ENCODE peak calls at places on chromosomes 7 and 10, in nine cellular contexts. Q, C, J, W, O, K, Y, E and L are unnamed samples.
A peak's percentile ranks its signal among the peaks of the same experiment; 100 is the strongest.

GRCh38 chr10:105706281-105707026 is 1065.4 kb downstream of the SORCS3 start:
- DNase-seq in Y (no peak), E (no peak), W (no peak), J (peak; percentile 8), K (no peak), O (no peak), C (no peak), Q (no peak), L (no peak)

GRCh38 chr7:5780801-5781496 is 514 bp downstream of the RNF216 start:
- DNase-seq in K (no peak), J (peak; percentile 60), Y (no peak), C (no peak), O (peak; percentile 20), E (peak; percentile 24), W (peak; percentile 54), Q (peak; percentile 79), L (no peak)

GRCh38 chr7:78018541-78019456 is 220.2 kb downstream of the PHTF2 start:
- DNase-seq in O (peak; percentile 18), C (peak; percentile 28), K (no peak), Q (peak; percentile 67), Y (no peak), E (no peak), W (peak; percentile 33), J (no peak), L (no peak)

GRCh38 chr10:112191791-112192190 is 8.2 kb upstream of the GPAM start:
- DNase-seq in E (no peak), W (no peak), Y (no peak), K (no peak), J (no peak), O (no peak), C (no peak), Q (no peak), L (no peak)

GRCh38 chr10:129758180-129758579 is 205.9 kb downstream of the EBF3 start:
- DNase-seq in Q (no peak), J (no peak), K (no peak), O (no peak), Y (no peak), E (no peak), C (no peak), W (no peak), L (no peak)

GRCh38 chr10:93471110-93471651 is 11.0 kb downstream of the MYOF start:
- DNase-seq in Q (no peak), E (no peak), K (no peak), C (no peak), O (peak; percentile 96), J (peak; percentile 80), W (no peak), Y (peak; percentile 93), L (peak; percentile 88)

GRCh38 chr7:19146699-19147098 is 1.5 kb upstream of the FERD3L start:
- DNase-seq in Y (peak; percentile 5), E (no peak), K (no peak), O (no peak), J (peak; percentile 54), C (no peak), W (no peak), Q (no peak), L (no peak)

GRCh38 chr7:32204361-32205018 is 134.3 kb upstream of the PDE1C start:
- DNase-seq in J (peak; percentile 80), E (no peak), Y (peak; percentile 47), C (no peak), O (peak; percentile 65), Q (peak; percentile 72), W (peak; percentile 69), K (no peak), L (peak; percentile 41)

GRCh38 chr7:84314263-84314662 is 119.7 kb upstream of the SEMA3A start:
- DNase-seq in O (no peak), W (no peak), K (no peak), J (no peak), Y (no peak), C (no peak), E (no peak), Q (no peak), L (no peak)

GRCh38 chr10:1540144-1540543 is 197.2 kb downstream of the ADARB2 start:
- DNase-seq in Q (no peak), Y (no peak), W (no peak), E (no peak), K (no peak), O (no peak), C (no peak), J (no peak), L (no peak)

GRCh38 chr7:98984126-98984525 is 105.8 kb downstream of the TRRAP start:
- DNase-seq in J (no peak), E (no peak), K (no peak), Y (no peak), O (no peak), W (no peak), C (no peak), Q (no peak), L (no peak)

GRCh38 chr7:134502463-134502862 is 24.9 kb upstream of the AKR1B10 start:
- DNase-seq in Y (no peak), Q (no peak), K (no peak), E (no peak), C (no peak), O (peak; percentile 44), W (no peak), J (no peak), L (no peak)

GRCh38 chr7:92461027-92462003 is 14.0 kb downstream of the GATAD1 start:
- DNase-seq in Q (no peak), W (no peak), J (peak; percentile 63), K (no peak), C (peak; percentile 10), O (peak; percentile 31), E (peak; percentile 1), Y (no peak), L (no peak)

GRCh38 chr7:141742229-141742628 is 4.1 kb downstream of the SSBP1 start:
- DNase-seq in K (no peak), O (no peak), J (peak; percentile 8), Y (no peak), Q (no peak), W (no peak), E (no peak), C (no peak), L (no peak)

GRCh38 chr10:34607894-34608293 is 207.2 kb downstream of the PARD3 start:
- DNase-seq in O (no peak), E (no peak), C (no peak), W (no peak), J (no peak), Q (no peak), K (no peak), Y (no peak), L (no peak)

GRCh38 chr7:134290286-134290685 is 26.4 kb downstream of the SLC35B4 start:
- DNase-seq in Q (no peak), K (no peak), J (peak; percentile 30), W (no peak), C (no peak), E (no peak), Y (no peak), O (no peak), L (no peak)

GRCh38 chr7:94823952-94824351 is 83.4 kb upstream of the PPP1R9A start:
- DNase-seq in W (no peak), Y (peak; percentile 14), K (no peak), O (no peak), Q (no peak), C (no peak), J (peak; percentile 26), E (no peak), L (no peak)

GRCh38 chr7:66198956-66199355 is 6.2 kb upstream of the TPST1 start:
- DNase-seq in Q (no peak), C (no peak), E (no peak), O (no peak), Y (no peak), K (no peak), W (no peak), J (no peak), L (no peak)

GRCh38 chr7:133861876-133862275 is 265.3 kb upstream of the LRGUK start:
- DNase-seq in Y (no peak), C (no peak), E (no peak), K (no peak), W (no peak), J (no peak), O (no peak), Q (no peak), L (no peak)

GRCh38 chr10:6576326-6576725 is 3.8 kb downstream of the PRKCQ start:
- DNase-seq in O (no peak), W (no peak), K (no peak), C (no peak), Y (no peak), J (no peak), Q (no peak), E (no peak), L (no peak)

GRCh38 chr10:32955299-32955772 is 2.7 kb downstream of the ITGB1 start:
- DNase-seq in K (no peak), Y (no peak), J (no peak), C (no peak), O (no peak), W (no peak), Q (no peak), E (no peak), L (no peak)

GRCh38 chr7:101126651-101127459 is at the start of gene SERPINE1:
- DNase-seq in W (peak; percentile 87), E (peak; percentile 13), Y (peak; percentile 98), C (peak; percentile 72), K (peak; percentile 47), Q (peak; percentile 90), O (peak; percentile 100), J (peak; percentile 94), L (peak; percentile 99)
- TF ChIP-seq CTCF in W (peak; percentile 37), E (no peak), Y (no peak), C (peak; percentile 25), K (no peak), Q (peak; percentile 43), O (peak; percentile 73), J (peak; percentile 13), L (peak; percentile 49)

DNA sequence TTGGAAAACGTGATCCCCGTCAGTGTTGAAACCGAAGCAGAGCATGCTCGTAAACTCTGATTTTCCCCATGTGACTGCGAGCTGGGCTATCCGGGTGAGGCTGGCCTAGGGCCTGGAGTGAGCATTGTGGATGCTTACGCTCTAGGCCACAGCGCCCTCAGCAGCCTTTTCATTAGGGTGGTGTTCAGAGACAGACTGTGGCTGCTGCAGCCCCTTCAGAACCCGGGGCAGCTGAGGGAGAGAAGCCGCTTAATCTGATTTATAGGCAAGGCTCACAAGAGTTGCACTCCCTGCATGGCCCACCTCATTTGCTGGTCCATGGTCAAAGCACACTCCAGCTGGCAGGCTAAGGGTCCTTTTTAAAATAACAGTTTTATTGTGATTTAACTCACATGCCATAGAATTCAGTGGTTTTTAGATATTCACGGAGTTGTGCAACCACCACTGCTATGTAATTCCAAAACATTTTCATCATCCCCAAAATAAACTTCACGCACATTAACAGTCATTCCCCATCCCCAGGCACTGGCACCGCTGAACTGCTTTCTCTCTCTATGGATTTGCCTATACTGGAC is 72.5 kb downstream of the SYPL1 start:
- DNase-seq in J (peak; percentile 32), K (no peak), E (no peak), Y (no peak), O (peak; percentile 82), Q (no peak), W (no peak), C (no peak), L (peak; percentile 76)
- TF ChIP-seq CTCF in J (peak; percentile 30), K (no peak), E (no peak), Y (peak; percentile 25), O (peak; percentile 57), Q (no peak), W (no peak), C (no peak), L (peak; percentile 35)

GRCh38 chr7:21261627-21262564 is 166.0 kb upstream of the SP4 start:
- DNase-seq in O (peak; percentile 6), K (no peak), W (no peak), E (peak; percentile 24), C (peak; percentile 46), Y (no peak), Q (no peak), J (peak; percentile 55), L (no peak)
- TF ChIP-seq CTCF in O (peak; percentile 75), K (peak; percentile 21), W (peak; percentile 54), E (peak; percentile 45), C (peak; percentile 84), Y (peak; percentile 42), Q (peak; percentile 34), J (peak; percentile 52), L (peak; percentile 60)

GRCh38 chr7:101251871-101252659 is 7.2 kb upstream of the FIS1 start:
- DNase-seq in C (peak; percentile 99), E (peak; percentile 98), K (peak; percentile 70), Q (peak; percentile 99), Y (peak; percentile 88), O (peak; percentile 98), J (peak; percentile 99), W (peak; percentile 99), L (peak; percentile 94)
- TF ChIP-seq CTCF in C (no peak), E (no peak), K (no peak), Q (peak; percentile 9), Y (no peak), O (no peak), J (no peak), W (no peak), L (no peak)